ENCODE peak calls at places on chromosomes 4 and X, in six cellular contexts. One of them, this sample, is unnamed.

GRCh38 chr4:183140911-183141320 is 41.9 kb downstream of the WWC2 start:
- DNase-seq in left ventricle myocardium inferior: no peak
- DNase-seq in tibial nerve: no peak
- DNase-seq in endothelial cell of umbilical vein: peak
- DNase-seq in Peyer's patch: no peak
- DNase-seq in suprapubic skin: no peak
- DNase-seq in this sample: no peak

GRCh38 chrX:125398959-125399440 is 79.3 kb downstream of the TEX13C start:
- DNase-seq in left ventricle myocardium inferior: no peak
- DNase-seq in tibial nerve: no peak
- DNase-seq in endothelial cell of umbilical vein: no peak
- DNase-seq in Peyer's patch: no peak
- DNase-seq in suprapubic skin: no peak
- DNase-seq in this sample: no peak

GRCh38 chr4:23006756-23007155 is 314.0 kb downstream of the GBA3 start:
- DNase-seq in left ventricle myocardium inferior: no peak
- DNase-seq in tibial nerve: no peak
- DNase-seq in endothelial cell of umbilical vein: no peak
- DNase-seq in Peyer's patch: no peak
- DNase-seq in suprapubic skin: no peak
- DNase-seq in this sample: no peak

GRCh38 chr4:70041652-70042286 is 8.5 kb upstream of the HTN1 start:
- DNase-seq in left ventricle myocardium inferior: no peak
- DNase-seq in tibial nerve: no peak
- DNase-seq in endothelial cell of umbilical vein: no peak
- DNase-seq in Peyer's patch: no peak
- DNase-seq in suprapubic skin: no peak
- DNase-seq in this sample: no peak

GRCh38 chr4:174314770-174315169 is 31.1 kb downstream of the CEP44 start:
- DNase-seq in left ventricle myocardium inferior: no peak
- DNase-seq in tibial nerve: no peak
- DNase-seq in endothelial cell of umbilical vein: no peak
- DNase-seq in Peyer's patch: no peak
- DNase-seq in suprapubic skin: no peak
- DNase-seq in this sample: no peak

GRCh38 chrX:129544780-129545179 is 4.7 kb downstream of the OCRL start:
- DNase-seq in left ventricle myocardium inferior: no peak
- DNase-seq in tibial nerve: no peak
- DNase-seq in endothelial cell of umbilical vein: no peak
- DNase-seq in Peyer's patch: no peak
- DNase-seq in suprapubic skin: no peak
- DNase-seq in this sample: no peak

GRCh38 chrX:20481632-20482031 is 214.9 kb upstream of the RPS6KA3 start:
- DNase-seq in left ventricle myocardium inferior: no peak
- DNase-seq in tibial nerve: no peak
- DNase-seq in endothelial cell of umbilical vein: no peak
- DNase-seq in Peyer's patch: no peak
- DNase-seq in suprapubic skin: no peak
- DNase-seq in this sample: no peak

GRCh38 chr4:153651041-153651960 is 32.8 kb upstream of the TLR2 start:
- DNase-seq in left ventricle myocardium inferior: peak
- DNase-seq in tibial nerve: peak
- DNase-seq in endothelial cell of umbilical vein: no peak
- DNase-seq in Peyer's patch: peak
- DNase-seq in suprapubic skin: no peak
- DNase-seq in this sample: peak

GRCh38 chr4:9971711-9972110 is 49.6 kb downstream of the SLC2A9 start:
- DNase-seq in left ventricle myocardium inferior: no peak
- DNase-seq in tibial nerve: no peak
- DNase-seq in endothelial cell of umbilical vein: no peak
- DNase-seq in Peyer's patch: no peak
- DNase-seq in suprapubic skin: no peak
- DNase-seq in this sample: no peak

GRCh38 chr4:3442959-3443749 is 1.4 kb downstream of the HGFAC start:
- DNase-seq in left ventricle myocardium inferior: no peak
- DNase-seq in tibial nerve: no peak
- DNase-seq in endothelial cell of umbilical vein: peak
- DNase-seq in Peyer's patch: peak
- DNase-seq in suprapubic skin: no peak
- DNase-seq in this sample: no peak

GRCh38 chrX:1265061-1265460 is 3.6 kb upstream of the CSF2RA start:
- DNase-seq in left ventricle myocardium inferior: no peak
- DNase-seq in tibial nerve: no peak
- DNase-seq in endothelial cell of umbilical vein: no peak
- DNase-seq in Peyer's patch: no peak
- DNase-seq in suprapubic skin: no peak
- DNase-seq in this sample: no peak

GRCh38 chr4:152079543-152080293 is 318.9 kb upstream of the GATB start:
- DNase-seq in left ventricle myocardium inferior: no peak
- DNase-seq in tibial nerve: no peak
- DNase-seq in endothelial cell of umbilical vein: no peak
- DNase-seq in Peyer's patch: peak
- DNase-seq in suprapubic skin: no peak
- DNase-seq in this sample: no peak

GRCh38 chr4:19038231-19038630 is 1016.7 kb upstream of the LCORL start:
- DNase-seq in left ventricle myocardium inferior: no peak
- DNase-seq in tibial nerve: no peak
- DNase-seq in endothelial cell of umbilical vein: no peak
- DNase-seq in Peyer's patch: no peak
- DNase-seq in suprapubic skin: no peak
- DNase-seq in this sample: no peak

GRCh38 chrX:49844622-49845021 is 15.5 kb downstream of the PAGE4 start:
- DNase-seq in left ventricle myocardium inferior: no peak
- DNase-seq in tibial nerve: no peak
- DNase-seq in endothelial cell of umbilical vein: no peak
- DNase-seq in Peyer's patch: no peak
- DNase-seq in suprapubic skin: no peak
- DNase-seq in this sample: no peak

GRCh38 chr4:109701566-109702399 is 1.5 kb downstream of the CASP6 start:
- DNase-seq in left ventricle myocardium inferior: no peak
- DNase-seq in tibial nerve: no peak
- DNase-seq in endothelial cell of umbilical vein: peak
- DNase-seq in Peyer's patch: peak
- DNase-seq in suprapubic skin: no peak
- DNase-seq in this sample: no peak

GRCh38 chr4:123661080-123661737 is 264.6 kb downstream of the SPRY1 start:
- DNase-seq in left ventricle myocardium inferior: no peak
- DNase-seq in tibial nerve: no peak
- DNase-seq in endothelial cell of umbilical vein: peak
- DNase-seq in Peyer's patch: no peak
- DNase-seq in suprapubic skin: no peak
- DNase-seq in this sample: no peak

GRCh38 chr4:4440333-4441061 is 53.6 kb downstream of the NSG1 start:
- DNase-seq in left ventricle myocardium inferior: no peak
- DNase-seq in tibial nerve: no peak
- DNase-seq in endothelial cell of umbilical vein: no peak
- DNase-seq in Peyer's patch: no peak
- DNase-seq in suprapubic skin: no peak
- DNase-seq in this sample: no peak

GRCh38 chr4:169975837-169976796 is 50.1 kb downstream of the MFAP3L start:
- DNase-seq in left ventricle myocardium inferior: no peak
- DNase-seq in tibial nerve: no peak
- DNase-seq in endothelial cell of umbilical vein: no peak
- DNase-seq in Peyer's patch: peak
- DNase-seq in suprapubic skin: no peak
- DNase-seq in this sample: no peak

GRCh38 chrX:130139474-130140201 is 26.0 kb downstream of the AIFM1 start:
- DNase-seq in left ventricle myocardium inferior: no peak
- DNase-seq in tibial nerve: no peak
- DNase-seq in endothelial cell of umbilical vein: peak
- DNase-seq in Peyer's patch: no peak
- DNase-seq in suprapubic skin: no peak
- DNase-seq in this sample: no peak

GRCh38 chr4:104967034-104967401 is 179.7 kb upstream of the TET2 start:
- DNase-seq in left ventricle myocardium inferior: no peak
- DNase-seq in tibial nerve: no peak
- DNase-seq in endothelial cell of umbilical vein: no peak
- DNase-seq in Peyer's patch: no peak
- DNase-seq in suprapubic skin: no peak
- DNase-seq in this sample: no peak

GRCh38 chr4:175671491-175671934 is 140.6 kb downstream of the GPM6A start:
- DNase-seq in left ventricle myocardium inferior: no peak
- DNase-seq in tibial nerve: no peak
- DNase-seq in endothelial cell of umbilical vein: no peak
- DNase-seq in Peyer's patch: no peak
- DNase-seq in suprapubic skin: no peak
- DNase-seq in this sample: no peak

GRCh38 chr4:155304375-155304774 is 72.4 kb downstream of the MAP9 start:
- DNase-seq in left ventricle myocardium inferior: no peak
- DNase-seq in tibial nerve: no peak
- DNase-seq in endothelial cell of umbilical vein: no peak
- DNase-seq in Peyer's patch: no peak
- DNase-seq in suprapubic skin: no peak
- DNase-seq in this sample: no peak

GRCh38 chr4:155299103-155299502 is 77.7 kb downstream of the MAP9 start:
- DNase-seq in left ventricle myocardium inferior: no peak
- DNase-seq in tibial nerve: no peak
- DNase-seq in endothelial cell of umbilical vein: no peak
- DNase-seq in Peyer's patch: no peak
- DNase-seq in suprapubic skin: no peak
- DNase-seq in this sample: no peak
- TF ChIP-seq CTCF in left ventricle myocardium inferior: no peak
- TF ChIP-seq CTCF in tibial nerve: no peak
- TF ChIP-seq CTCF in endothelial cell of umbilical vein: no peak
- TF ChIP-seq CTCF in Peyer's patch: no peak
- TF ChIP-seq CTCF in suprapubic skin: no peak
- TF ChIP-seq CTCF in this sample: no peak

DNA sequence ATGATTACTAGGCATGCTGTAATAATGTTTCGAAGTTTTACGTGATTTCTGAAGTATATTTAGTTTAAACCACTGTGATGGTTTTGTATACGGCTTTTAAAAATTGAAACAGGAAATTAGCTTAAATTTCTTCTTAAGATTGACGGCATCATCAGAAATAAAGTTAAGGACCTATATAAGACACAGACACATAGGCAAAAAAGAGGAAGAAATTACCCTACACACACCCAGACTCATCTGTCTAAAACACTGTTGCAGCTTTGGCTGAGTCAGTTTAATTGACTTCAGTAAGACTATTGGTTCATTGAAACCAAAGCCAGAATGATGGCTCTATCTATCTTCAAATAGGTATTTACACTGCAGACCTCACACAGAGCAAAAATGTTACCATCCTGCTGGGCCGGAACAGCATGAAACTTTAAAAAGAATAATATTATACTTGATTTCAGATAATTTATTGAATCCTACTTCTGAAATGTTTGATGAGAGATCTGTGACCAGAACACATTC is 4.4 kb downstream of the HHIP start:
- DNase-seq in left ventricle myocardium inferior: no peak
- DNase-seq in tibial nerve: no peak
- DNase-seq in endothelial cell of umbilical vein: peak
- DNase-seq in Peyer's patch: no peak
- DNase-seq in suprapubic skin: no peak
- DNase-seq in this sample: no peak
- H3K27ac ChIP-seq in left ventricle myocardium inferior: no peak
- H3K27ac ChIP-seq in tibial nerve: no peak
- H3K27ac ChIP-seq in endothelial cell of umbilical vein: peak
- H3K27ac ChIP-seq in Peyer's patch: no peak
- H3K27ac ChIP-seq in suprapubic skin: no peak
- H3K27ac ChIP-seq in this sample: no peak

GRCh38 chr4:1567808-1568581 is 116.1 kb downstream of the FAM53A start:
- DNase-seq in left ventricle myocardium inferior: no peak
- DNase-seq in tibial nerve: no peak
- DNase-seq in endothelial cell of umbilical vein: no peak
- DNase-seq in Peyer's patch: no peak
- DNase-seq in suprapubic skin: peak
- DNase-seq in this sample: peak
- TF ChIP-seq CTCF in left ventricle myocardium inferior: no peak
- TF ChIP-seq CTCF in tibial nerve: no peak
- TF ChIP-seq CTCF in endothelial cell of umbilical vein: no peak
- TF ChIP-seq CTCF in Peyer's patch: no peak
- TF ChIP-seq CTCF in suprapubic skin: no peak
- TF ChIP-seq CTCF in this sample: no peak

GRCh38 chrX:117752745-117753144 is 363.9 kb downstream of the KLHL13 start:
- DNase-seq in left ventricle myocardium inferior: no peak
- DNase-seq in tibial nerve: no peak
- DNase-seq in endothelial cell of umbilical vein: no peak
- DNase-seq in Peyer's patch: no peak
- DNase-seq in suprapubic skin: no peak
- DNase-seq in this sample: no peak
- H3K27ac ChIP-seq in left ventricle myocardium inferior: no peak
- H3K27ac ChIP-seq in tibial nerve: no peak
- H3K27ac ChIP-seq in endothelial cell of umbilical vein: no peak
- H3K27ac ChIP-seq in Peyer's patch: no peak
- H3K27ac ChIP-seq in suprapubic skin: no peak
- H3K27ac ChIP-seq in this sample: no peak

DNA sequence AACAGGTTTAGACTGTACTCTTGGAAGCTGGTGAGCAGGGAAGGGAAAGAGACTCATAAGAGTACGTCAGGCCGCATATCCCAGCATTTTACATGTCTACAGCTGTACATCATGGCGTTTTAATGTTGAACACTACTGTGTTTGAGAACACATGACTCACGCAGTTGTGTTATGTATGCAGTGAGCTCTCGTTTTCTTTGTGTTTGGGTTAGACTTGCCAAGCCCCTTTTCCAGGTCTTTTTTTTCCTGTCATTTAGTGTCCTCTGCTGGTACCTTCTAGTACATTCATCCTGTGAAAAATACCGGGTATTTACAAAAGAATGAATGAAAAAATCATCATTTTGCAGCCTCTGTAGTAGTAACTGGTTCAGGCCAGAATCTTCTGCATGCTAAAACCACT is 35.3 kb downstream of the SMS start:
- DNase-seq in left ventricle myocardium inferior: no peak
- DNase-seq in tibial nerve: no peak
- DNase-seq in endothelial cell of umbilical vein: peak
- DNase-seq in Peyer's patch: no peak
- DNase-seq in suprapubic skin: no peak
- DNase-seq in this sample: no peak
- TF ChIP-seq CTCF in left ventricle myocardium inferior: peak
- TF ChIP-seq CTCF in tibial nerve: no peak
- TF ChIP-seq CTCF in endothelial cell of umbilical vein: peak
- TF ChIP-seq CTCF in Peyer's patch: no peak
- TF ChIP-seq CTCF in suprapubic skin: no peak
- TF ChIP-seq CTCF in this sample: peak

GRCh38 chr4:93775551-93775950 is 53.0 kb upstream of the ATOH1 start:
- DNase-seq in left ventricle myocardium inferior: no peak
- DNase-seq in tibial nerve: no peak
- DNase-seq in endothelial cell of umbilical vein: no peak
- DNase-seq in Peyer's patch: no peak
- DNase-seq in suprapubic skin: no peak
- DNase-seq in this sample: no peak

GRCh38 chr4:93777081-93777460 is 51.5 kb upstream of the ATOH1 start:
- DNase-seq in left ventricle myocardium inferior: no peak
- DNase-seq in tibial nerve: no peak
- DNase-seq in endothelial cell of umbilical vein: no peak
- DNase-seq in Peyer's patch: no peak
- DNase-seq in suprapubic skin: no peak
- DNase-seq in this sample: no peak

GRCh38 chr4:93780080-93780479 is 48.5 kb upstream of the ATOH1 start:
- DNase-seq in left ventricle myocardium inferior: no peak
- DNase-seq in tibial nerve: no peak
- DNase-seq in endothelial cell of umbilical vein: no peak
- DNase-seq in Peyer's patch: no peak
- DNase-seq in suprapubic skin: no peak
- DNase-seq in this sample: no peak

GRCh38 chr4:93779228-93779627 is 49.3 kb upstream of the ATOH1 start:
- DNase-seq in left ventricle myocardium inferior: no peak
- DNase-seq in tibial nerve: no peak
- DNase-seq in endothelial cell of umbilical vein: no peak
- DNase-seq in Peyer's patch: no peak
- DNase-seq in suprapubic skin: no peak
- DNase-seq in this sample: no peak

GRCh38 chr4:93776386-93777080 is 52.0 kb upstream of the ATOH1 start:
- DNase-seq in left ventricle myocardium inferior: no peak
- DNase-seq in tibial nerve: no peak
- DNase-seq in endothelial cell of umbilical vein: peak
- DNase-seq in Peyer's patch: no peak
- DNase-seq in suprapubic skin: no peak
- DNase-seq in this sample: no peak
- H3K27ac ChIP-seq in left ventricle myocardium inferior: no peak
- H3K27ac ChIP-seq in tibial nerve: no peak
- H3K27ac ChIP-seq in endothelial cell of umbilical vein: no peak
- H3K27ac ChIP-seq in Peyer's patch: no peak
- H3K27ac ChIP-seq in suprapubic skin: no peak
- H3K27ac ChIP-seq in this sample: no peak

This sample was measured in lower lobe of right lung.